ENCODE peak calls at places on chromosome 5, in nine cellular contexts. One of them, this sample, is unnamed.

GRCh38 chr5:130720355-130720754 is 444.7 kb downstream of the HINT1 start:
- DNase-seq in CD4-positive, alpha-beta T cell: no peak
- DNase-seq in NCI-H2029: peak
- DNase-seq in activated CD4-positive, alpha-beta T cell treated with anti-CD3 and anti-CD28 coated beads, Interleukin-2, amount 50 U/mL, for 1 hour: no peak
- DNase-seq in dorsolateral prefrontal cortex: no peak
- DNase-seq in kidney glomerular epithelial cell: peak
- DNase-seq in left ventricle myocardium superior: no peak
- DNase-seq in pons: peak
- DNase-seq in cardiac septum: no peak
- DNase-seq in this sample: no peak

GRCh38 chr5:100644776-100645175 is 109.6 kb downstream of the FAM174A start:
- DNase-seq in pons: no peak
- DNase-seq in kidney glomerular epithelial cell: no peak
- DNase-seq in cardiac septum: no peak
- DNase-seq in left ventricle myocardium superior: no peak
- DNase-seq in dorsolateral prefrontal cortex: no peak
- DNase-seq in activated CD4-positive, alpha-beta T cell treated with anti-CD3 and anti-CD28 coated beads, Interleukin-2, amount 50 U/mL, for 1 hour: no peak
- DNase-seq in CD4-positive, alpha-beta T cell: no peak
- DNase-seq in NCI-H2029: no peak
- DNase-seq in this sample: no peak

GRCh38 chr5:39116347-39116899 is 42.2 kb upstream of the RICTOR start:
- DNase-seq in activated CD4-positive, alpha-beta T cell treated with anti-CD3 and anti-CD28 coated beads, Interleukin-2, amount 50 U/mL, for 1 hour: no peak
- DNase-seq in left ventricle myocardium superior: no peak
- DNase-seq in pons: no peak
- DNase-seq in cardiac septum: no peak
- DNase-seq in dorsolateral prefrontal cortex: no peak
- DNase-seq in CD4-positive, alpha-beta T cell: no peak
- DNase-seq in kidney glomerular epithelial cell: no peak
- DNase-seq in NCI-H2029: no peak
- DNase-seq in this sample: no peak

GRCh38 chr5:115583474-115583873 is 18.8 kb downstream of the TICAM2 start:
- DNase-seq in NCI-H2029: no peak
- DNase-seq in left ventricle myocardium superior: no peak
- DNase-seq in kidney glomerular epithelial cell: peak
- DNase-seq in pons: no peak
- DNase-seq in cardiac septum: no peak
- DNase-seq in activated CD4-positive, alpha-beta T cell treated with anti-CD3 and anti-CD28 coated beads, Interleukin-2, amount 50 U/mL, for 1 hour: no peak
- DNase-seq in dorsolateral prefrontal cortex: no peak
- DNase-seq in CD4-positive, alpha-beta T cell: no peak
- DNase-seq in this sample: no peak

GRCh38 chr5:1387876-1388275 is 43.0 kb upstream of the CLPTM1L start:
- DNase-seq in kidney glomerular epithelial cell: no peak
- DNase-seq in left ventricle myocardium superior: no peak
- DNase-seq in NCI-H2029: no peak
- DNase-seq in pons: no peak
- DNase-seq in activated CD4-positive, alpha-beta T cell treated with anti-CD3 and anti-CD28 coated beads, Interleukin-2, amount 50 U/mL, for 1 hour: no peak
- DNase-seq in cardiac septum: no peak
- DNase-seq in CD4-positive, alpha-beta T cell: no peak
- DNase-seq in dorsolateral prefrontal cortex: no peak
- DNase-seq in this sample: no peak

GRCh38 chr5:163489055-163489744 is 16.2 kb upstream of the MAT2B start:
- DNase-seq in CD4-positive, alpha-beta T cell: no peak
- DNase-seq in pons: no peak
- DNase-seq in activated CD4-positive, alpha-beta T cell treated with anti-CD3 and anti-CD28 coated beads, Interleukin-2, amount 50 U/mL, for 1 hour: no peak
- DNase-seq in dorsolateral prefrontal cortex: no peak
- DNase-seq in NCI-H2029: no peak
- DNase-seq in kidney glomerular epithelial cell: no peak
- DNase-seq in cardiac septum: no peak
- DNase-seq in left ventricle myocardium superior: no peak
- DNase-seq in this sample: no peak

GRCh38 chr5:66306105-66306843 is 162.2 kb downstream of the SREK1 start:
- DNase-seq in pons: peak
- DNase-seq in NCI-H2029: peak
- DNase-seq in dorsolateral prefrontal cortex: peak
- DNase-seq in cardiac septum: no peak
- DNase-seq in kidney glomerular epithelial cell: peak
- DNase-seq in CD4-positive, alpha-beta T cell: no peak
- DNase-seq in left ventricle myocardium superior: no peak
- DNase-seq in activated CD4-positive, alpha-beta T cell treated with anti-CD3 and anti-CD28 coated beads, Interleukin-2, amount 50 U/mL, for 1 hour: peak
- DNase-seq in this sample: peak

GRCh38 chr5:92909545-92909962 is 671.5 kb downstream of the NR2F1-AS1 start:
- DNase-seq in dorsolateral prefrontal cortex: no peak
- DNase-seq in cardiac septum: no peak
- DNase-seq in activated CD4-positive, alpha-beta T cell treated with anti-CD3 and anti-CD28 coated beads, Interleukin-2, amount 50 U/mL, for 1 hour: no peak
- DNase-seq in pons: no peak
- DNase-seq in kidney glomerular epithelial cell: no peak
- DNase-seq in CD4-positive, alpha-beta T cell: no peak
- DNase-seq in left ventricle myocardium superior: no peak
- DNase-seq in NCI-H2029: no peak
- DNase-seq in this sample: no peak